ENCODE peak calls at places on chromosomes 2 and 18, in five cellular contexts. One of them, this sample, is unnamed. For H3K36me3, the result is how much of the 10 kb centered on the place peaks cover.

GRCh38 chr2:238100049-238100820 is at the start of gene ESPNL:
- DNase-seq in tibial artery: no peak
- DNase-seq in H1: peak
- DNase-seq in HCT116: no peak
- DNase-seq in mammary epithelial cell: no peak
- DNase-seq in this sample: no peak

GRCh38 chr18:74289137-74289536 is 2.6 kb downstream of the CYB5A start:
- DNase-seq in tibial artery: no peak
- DNase-seq in H1: no peak
- DNase-seq in HCT116: no peak
- DNase-seq in mammary epithelial cell: no peak
- DNase-seq in this sample: no peak

GRCh38 chr2:207160115-207160514 is 5.6 kb downstream of the KLF7 start:
- DNase-seq in tibial artery: no peak
- DNase-seq in H1: no peak
- DNase-seq in HCT116: no peak
- DNase-seq in mammary epithelial cell: no peak
- DNase-seq in this sample: no peak

GRCh38 chr2:189254268-189254883 is 74.8 kb upstream of the COL5A2 start:
- DNase-seq in tibial artery: peak
- DNase-seq in H1: no peak
- DNase-seq in HCT116: no peak
- DNase-seq in mammary epithelial cell: peak
- DNase-seq in this sample: peak

GRCh38 chr2:95311821-95312542 is 14.8 kb downstream of the KCNIP3 start:
- DNase-seq in tibial artery: no peak
- DNase-seq in H1: no peak
- DNase-seq in HCT116: no peak
- DNase-seq in mammary epithelial cell: no peak
- DNase-seq in this sample: no peak

GRCh38 chr2:200350796-200351195 is 44.3 kb downstream of the SPATS2L start:
- DNase-seq in tibial artery: no peak
- DNase-seq in H1: no peak
- DNase-seq in HCT116: no peak
- DNase-seq in mammary epithelial cell: peak
- DNase-seq in this sample: no peak

GRCh38 chr2:223037433-223037800 is 14.6 kb upstream of the KCNE4 start:
- DNase-seq in tibial artery: no peak
- DNase-seq in H1: no peak
- DNase-seq in HCT116: no peak
- DNase-seq in mammary epithelial cell: no peak
- DNase-seq in this sample: no peak

GRCh38 chr2:204608261-204608660 is 63.0 kb downstream of the PARD3B start:
- DNase-seq in tibial artery: no peak
- DNase-seq in H1: no peak
- DNase-seq in HCT116: no peak
- DNase-seq in mammary epithelial cell: no peak
- DNase-seq in this sample: no peak

GRCh38 chr2:38685116-38685735 is 19.3 kb downstream of the GALM start:
- DNase-seq in tibial artery: peak
- DNase-seq in H1: no peak
- DNase-seq in HCT116: no peak
- DNase-seq in mammary epithelial cell: no peak
- DNase-seq in this sample: no peak

DNA sequence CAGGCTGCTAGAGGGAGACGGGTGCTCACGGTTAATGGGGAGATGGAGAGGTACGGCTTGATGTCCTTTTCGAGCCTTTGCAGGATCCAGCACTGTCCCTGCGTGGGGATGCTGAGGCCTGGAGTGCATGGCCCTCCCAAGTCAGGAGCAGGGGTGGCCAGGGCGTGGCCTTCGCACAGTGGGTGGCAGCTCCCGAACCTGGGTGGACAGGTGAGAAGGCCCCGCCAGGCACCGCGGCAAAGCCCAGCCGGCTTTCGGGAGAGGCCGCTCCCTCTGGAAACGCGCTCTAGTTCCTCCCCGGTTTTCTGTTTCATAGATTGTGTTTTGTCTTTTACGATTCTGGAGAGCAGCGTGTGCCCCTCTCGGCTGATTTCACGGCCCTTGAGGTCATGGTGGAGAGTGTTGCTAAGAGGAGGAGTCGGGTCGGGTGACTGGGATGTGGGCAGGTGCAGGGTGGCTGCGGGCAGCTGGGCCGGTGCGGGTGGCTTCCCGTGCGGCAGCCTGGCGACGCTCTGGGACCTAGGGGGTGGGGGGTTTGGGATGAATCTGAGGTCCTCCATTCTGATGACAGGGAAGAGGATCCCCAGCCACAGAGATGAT is 39.4 kb downstream of the CTDP1 start:
- DNase-seq in tibial artery: no peak
- DNase-seq in H1: no peak
- DNase-seq in HCT116: no peak
- DNase-seq in mammary epithelial cell: no peak
- DNase-seq in this sample: no peak
- H3K36me3 ChIP-seq in tibial artery: half or more
- H3K36me3 ChIP-seq in H1: under half
- H3K36me3 ChIP-seq in HCT116: under half
- H3K36me3 ChIP-seq in mammary epithelial cell: under half
- H3K36me3 ChIP-seq in this sample: under half

DNA sequence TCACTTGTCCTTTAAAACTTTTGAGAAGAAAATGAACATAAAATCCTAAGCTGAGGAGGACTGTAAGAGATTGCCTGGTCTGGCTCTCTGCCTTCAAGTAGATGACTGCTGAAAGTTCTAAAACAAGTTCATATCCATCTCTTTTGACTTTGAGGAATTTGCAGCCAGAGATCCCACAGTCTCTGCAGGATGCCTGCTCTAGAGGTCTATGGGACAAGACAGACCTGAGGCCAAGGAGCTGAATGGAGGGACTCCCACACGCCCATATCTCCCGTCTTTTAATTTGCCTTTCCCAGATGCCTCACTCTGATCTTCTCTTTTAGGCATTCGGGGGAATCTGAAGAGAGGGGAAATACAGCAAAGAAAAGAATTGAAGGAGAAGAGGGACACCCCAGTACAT is 255.9 kb upstream of the RASGRP3 start:
- DNase-seq in tibial artery: no peak
- DNase-seq in H1: no peak
- DNase-seq in HCT116: no peak
- DNase-seq in mammary epithelial cell: no peak
- DNase-seq in this sample: no peak
- H3K36me3 ChIP-seq in tibial artery: under half
- H3K36me3 ChIP-seq in H1: under half
- H3K36me3 ChIP-seq in HCT116: under half
- H3K36me3 ChIP-seq in mammary epithelial cell: under half
- H3K36me3 ChIP-seq in this sample: under half

DNA sequence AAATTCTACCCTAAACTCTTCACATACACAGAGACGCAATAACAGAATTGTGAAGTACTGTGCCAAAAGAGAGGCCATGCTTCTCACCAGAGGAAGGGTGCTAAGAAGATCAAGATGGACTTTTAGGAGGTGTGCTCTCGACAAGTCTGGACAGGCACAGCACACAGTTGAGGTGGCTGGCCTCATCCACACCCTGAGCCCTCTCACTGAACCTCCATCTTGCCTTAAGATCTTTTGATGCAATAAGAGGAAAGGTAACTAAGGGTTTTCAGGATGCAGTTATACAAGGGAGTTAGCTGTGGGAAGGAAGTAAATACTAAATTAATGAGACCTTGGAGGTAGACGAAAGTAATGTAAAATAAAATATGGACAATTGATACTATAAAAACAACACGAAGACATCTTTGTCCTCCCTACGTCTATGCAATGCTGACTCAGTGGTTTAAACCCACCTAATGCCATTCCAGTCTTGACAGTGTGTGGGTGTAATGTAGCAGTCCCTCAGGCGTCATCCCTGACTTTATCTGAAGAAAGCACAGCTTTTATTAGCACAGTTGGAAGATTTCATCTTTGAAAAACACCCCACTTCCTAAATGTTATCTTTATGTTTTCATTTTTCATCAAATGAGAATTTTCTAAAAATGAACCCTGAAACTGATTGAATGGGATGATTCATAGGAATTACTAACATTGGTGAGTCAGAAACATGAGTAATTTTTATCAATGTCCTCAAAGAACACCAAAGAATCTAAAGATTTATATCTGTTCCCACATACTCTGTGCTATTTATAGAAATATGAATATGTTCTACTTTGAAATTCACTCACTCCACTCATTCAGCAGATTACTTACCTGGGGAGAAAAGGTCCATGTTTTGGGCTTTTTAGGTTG is 34.0 kb upstream of the MALL start:
- DNase-seq in tibial artery: no peak
- DNase-seq in H1: no peak
- DNase-seq in HCT116: peak
- DNase-seq in mammary epithelial cell: peak
- DNase-seq in this sample: peak
- H3K36me3 ChIP-seq in tibial artery: under half
- H3K36me3 ChIP-seq in H1: under half
- H3K36me3 ChIP-seq in HCT116: under half
- H3K36me3 ChIP-seq in mammary epithelial cell: under half
- H3K36me3 ChIP-seq in this sample: under half

GRCh38 chr2:127052068-127052770 is 54.7 kb downstream of the BIN1 start:
- DNase-seq in tibial artery: no peak
- DNase-seq in H1: no peak
- DNase-seq in HCT116: no peak
- DNase-seq in mammary epithelial cell: no peak
- DNase-seq in this sample: no peak
- H3K36me3 ChIP-seq in tibial artery: under half
- H3K36me3 ChIP-seq in H1: under half
- H3K36me3 ChIP-seq in HCT116: under half
- H3K36me3 ChIP-seq in mammary epithelial cell: under half
- H3K36me3 ChIP-seq in this sample: under half